ENCODE peak calls at places on chromosomes 12 and 14, in nine cellular contexts. One of them, this sample, is unnamed.

GRCh38 chr12:82781288-82782078 is 94.8 kb downstream of the TMTC2 start:
- DNase-seq in MM.1S: no peak
- DNase-seq in hepatocyte: no peak
- DNase-seq in CD8-positive, alpha-beta T cell: no peak
- DNase-seq in heart left ventricle: no peak
- DNase-seq in body of pancreas: no peak
- DNase-seq in NB4: no peak
- DNase-seq in cardiac muscle cell: no peak
- DNase-seq in AG04450: no peak
- DNase-seq in this sample: no peak

GRCh38 chr12:10584415-10584814 is 29.0 kb downstream of the MAGOHB start:
- DNase-seq in body of pancreas: no peak
- DNase-seq in heart left ventricle: no peak
- DNase-seq in NB4: no peak
- DNase-seq in cardiac muscle cell: no peak
- DNase-seq in hepatocyte: no peak
- DNase-seq in CD8-positive, alpha-beta T cell: no peak
- DNase-seq in AG04450: no peak
- DNase-seq in MM.1S: no peak
- DNase-seq in this sample: no peak

GRCh38 chr14:72688990-72689677 is 204.8 kb downstream of the DPF3 start:
- DNase-seq in hepatocyte: no peak
- DNase-seq in NB4: no peak
- DNase-seq in AG04450: no peak
- DNase-seq in cardiac muscle cell: peak
- DNase-seq in heart left ventricle: no peak
- DNase-seq in MM.1S: no peak
- DNase-seq in CD8-positive, alpha-beta T cell: no peak
- DNase-seq in body of pancreas: no peak
- DNase-seq in this sample: no peak

GRCh38 chr12:76945867-76946266 is 67.0 kb upstream of the CSRP2 start:
- DNase-seq in body of pancreas: no peak
- DNase-seq in cardiac muscle cell: no peak
- DNase-seq in heart left ventricle: no peak
- DNase-seq in NB4: no peak
- DNase-seq in hepatocyte: no peak
- DNase-seq in CD8-positive, alpha-beta T cell: no peak
- DNase-seq in AG04450: peak
- DNase-seq in MM.1S: no peak
- DNase-seq in this sample: no peak

GRCh38 chr14:61537567-61538463 is 157.5 kb upstream of the HIF1A start:
- DNase-seq in hepatocyte: peak
- DNase-seq in MM.1S: peak
- DNase-seq in body of pancreas: peak
- DNase-seq in NB4: peak
- DNase-seq in CD8-positive, alpha-beta T cell: no peak
- DNase-seq in heart left ventricle: no peak
- DNase-seq in AG04450: no peak
- DNase-seq in cardiac muscle cell: no peak
- DNase-seq in this sample: peak

GRCh38 chr12:48350249-48351021 is at the start of gene ZNF641:
- DNase-seq in AG04450: peak
- DNase-seq in body of pancreas: peak
- DNase-seq in hepatocyte: peak
- DNase-seq in NB4: peak
- DNase-seq in cardiac muscle cell: peak
- DNase-seq in heart left ventricle: peak
- DNase-seq in CD8-positive, alpha-beta T cell: peak
- DNase-seq in MM.1S: peak
- DNase-seq in this sample: peak

GRCh38 chr12:49092086-49092815 is 2.4 kb downstream of the DHH start:
- DNase-seq in heart left ventricle: peak
- DNase-seq in CD8-positive, alpha-beta T cell: peak
- DNase-seq in hepatocyte: peak
- DNase-seq in NB4: peak
- DNase-seq in MM.1S: peak
- DNase-seq in body of pancreas: peak
- DNase-seq in cardiac muscle cell: peak
- DNase-seq in AG04450: no peak
- DNase-seq in this sample: no peak

GRCh38 chr14:58846682-58847465 is 209.1 kb downstream of the DACT1 start:
- DNase-seq in hepatocyte: no peak
- DNase-seq in NB4: no peak
- DNase-seq in CD8-positive, alpha-beta T cell: no peak
- DNase-seq in body of pancreas: no peak
- DNase-seq in heart left ventricle: no peak
- DNase-seq in MM.1S: no peak
- DNase-seq in AG04450: no peak
- DNase-seq in cardiac muscle cell: peak
- DNase-seq in this sample: no peak

GRCh38 chr14:96863327-96863985 is 66.3 kb downstream of the VRK1 start:
- DNase-seq in NB4: no peak
- DNase-seq in cardiac muscle cell: no peak
- DNase-seq in body of pancreas: no peak
- DNase-seq in CD8-positive, alpha-beta T cell: no peak
- DNase-seq in AG04450: no peak
- DNase-seq in heart left ventricle: no peak
- DNase-seq in MM.1S: no peak
- DNase-seq in hepatocyte: no peak
- DNase-seq in this sample: no peak

GRCh38 chr14:81157431-81157830 is 63.3 kb downstream of the GTF2A1 start:
- DNase-seq in body of pancreas: no peak
- DNase-seq in NB4: peak
- DNase-seq in AG04450: no peak
- DNase-seq in CD8-positive, alpha-beta T cell: no peak
- DNase-seq in cardiac muscle cell: no peak
- DNase-seq in MM.1S: no peak
- DNase-seq in hepatocyte: no peak
- DNase-seq in heart left ventricle: no peak
- DNase-seq in this sample: no peak

GRCh38 chr14:24246765-24247212 is 4.4 kb upstream of the TINF2 start:
- DNase-seq in cardiac muscle cell: no peak
- DNase-seq in MM.1S: peak
- DNase-seq in heart left ventricle: no peak
- DNase-seq in body of pancreas: no peak
- DNase-seq in AG04450: no peak
- DNase-seq in CD8-positive, alpha-beta T cell: no peak
- DNase-seq in hepatocyte: no peak
- DNase-seq in NB4: no peak
- DNase-seq in this sample: no peak

GRCh38 chr12:111455448-111456320 is 50.0 kb downstream of the SH2B3 start:
- DNase-seq in AG04450: no peak
- DNase-seq in MM.1S: no peak
- DNase-seq in heart left ventricle: no peak
- DNase-seq in cardiac muscle cell: no peak
- DNase-seq in hepatocyte: no peak
- DNase-seq in body of pancreas: no peak
- DNase-seq in CD8-positive, alpha-beta T cell: no peak
- DNase-seq in NB4: no peak
- DNase-seq in this sample: no peak

GRCh38 chr12:119236372-119236771 is 57.6 kb downstream of the HSPB8 start:
- DNase-seq in MM.1S: no peak
- DNase-seq in body of pancreas: no peak
- DNase-seq in CD8-positive, alpha-beta T cell: no peak
- DNase-seq in AG04450: no peak
- DNase-seq in hepatocyte: no peak
- DNase-seq in NB4: no peak
- DNase-seq in cardiac muscle cell: no peak
- DNase-seq in heart left ventricle: no peak
- DNase-seq in this sample: no peak

GRCh38 chr12:113683566-113683965 is 211.9 kb upstream of the LHX5 start:
- DNase-seq in hepatocyte: no peak
- DNase-seq in cardiac muscle cell: no peak
- DNase-seq in heart left ventricle: no peak
- DNase-seq in body of pancreas: no peak
- DNase-seq in CD8-positive, alpha-beta T cell: no peak
- DNase-seq in AG04450: no peak
- DNase-seq in NB4: no peak
- DNase-seq in MM.1S: no peak
- DNase-seq in this sample: no peak

GRCh38 chr14:92880851-92881250 is 42.1 kb upstream of the CHGA start:
- DNase-seq in CD8-positive, alpha-beta T cell: no peak
- DNase-seq in heart left ventricle: no peak
- DNase-seq in cardiac muscle cell: peak
- DNase-seq in NB4: peak
- DNase-seq in MM.1S: no peak
- DNase-seq in body of pancreas: peak
- DNase-seq in hepatocyte: peak
- DNase-seq in AG04450: no peak
- DNase-seq in this sample: peak

GRCh38 chr14:101706509-101707284 is 54.8 kb upstream of the PPP2R5C start:
- DNase-seq in NB4: no peak
- DNase-seq in hepatocyte: no peak
- DNase-seq in MM.1S: no peak
- DNase-seq in body of pancreas: no peak
- DNase-seq in heart left ventricle: no peak
- DNase-seq in cardiac muscle cell: no peak
- DNase-seq in CD8-positive, alpha-beta T cell: no peak
- DNase-seq in AG04450: no peak
- DNase-seq in this sample: no peak

GRCh38 chr12:34347367-34347766 is 325.1 kb downstream of the ALG10 start:
- DNase-seq in heart left ventricle: no peak
- DNase-seq in AG04450: no peak
- DNase-seq in NB4: no peak
- DNase-seq in cardiac muscle cell: no peak
- DNase-seq in CD8-positive, alpha-beta T cell: no peak
- DNase-seq in MM.1S: no peak
- DNase-seq in hepatocyte: no peak
- DNase-seq in body of pancreas: no peak
- DNase-seq in this sample: no peak

GRCh38 chr14:73280903-73281302 is 43.6 kb downstream of the PAPLN start:
- DNase-seq in NB4: no peak
- DNase-seq in hepatocyte: no peak
- DNase-seq in body of pancreas: no peak
- DNase-seq in AG04450: no peak
- DNase-seq in heart left ventricle: no peak
- DNase-seq in cardiac muscle cell: no peak
- DNase-seq in CD8-positive, alpha-beta T cell: no peak
- DNase-seq in MM.1S: no peak
- DNase-seq in this sample: no peak

GRCh38 chr14:20659813-20660395 is 18.4 kb upstream of the OR6S1 start:
- DNase-seq in body of pancreas: no peak
- DNase-seq in cardiac muscle cell: no peak
- DNase-seq in AG04450: no peak
- DNase-seq in heart left ventricle: no peak
- DNase-seq in NB4: no peak
- DNase-seq in hepatocyte: no peak
- DNase-seq in MM.1S: no peak
- DNase-seq in CD8-positive, alpha-beta T cell: no peak
- DNase-seq in this sample: no peak

GRCh38 chr12:47080725-47081502 is 1.2 kb upstream of the AMIGO2 start:
- DNase-seq in NB4: peak
- DNase-seq in heart left ventricle: peak
- DNase-seq in cardiac muscle cell: peak
- DNase-seq in body of pancreas: peak
- DNase-seq in MM.1S: no peak
- DNase-seq in hepatocyte: peak
- DNase-seq in CD8-positive, alpha-beta T cell: peak
- DNase-seq in AG04450: no peak
- DNase-seq in this sample: no peak
- H3K4me3 ChIP-seq in NB4: peak
- H3K4me3 ChIP-seq in heart left ventricle: peak
- H3K4me3 ChIP-seq in cardiac muscle cell: peak
- H3K4me3 ChIP-seq in body of pancreas: peak
- H3K4me3 ChIP-seq in MM.1S: no peak
- H3K4me3 ChIP-seq in hepatocyte: peak
- H3K4me3 ChIP-seq in CD8-positive, alpha-beta T cell: peak
- H3K4me3 ChIP-seq in AG04450: peak
- H3K4me3 ChIP-seq in this sample: no peak

DNA sequence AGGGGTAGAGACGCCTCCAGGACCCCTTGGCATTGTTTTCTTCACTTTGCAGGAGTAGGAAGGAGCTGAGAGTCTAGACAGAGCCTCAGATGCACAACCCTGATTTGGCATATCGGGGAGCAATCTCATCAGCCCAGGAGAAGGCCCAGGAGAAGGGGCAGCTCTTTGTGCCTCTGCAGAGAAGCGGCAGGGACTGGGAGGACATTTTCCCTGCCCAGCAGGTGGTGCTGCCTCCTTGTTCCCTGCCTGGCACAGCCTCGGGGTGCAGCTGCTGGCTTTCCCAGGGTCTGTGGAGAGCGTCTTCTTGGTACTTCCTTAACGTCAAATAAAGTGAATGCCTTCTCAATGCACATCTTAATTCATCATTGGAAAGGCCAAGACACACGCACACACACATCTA is 419.5 kb downstream of the TMEM121 start:
- DNase-seq in NB4: peak
- DNase-seq in hepatocyte: no peak
- DNase-seq in cardiac muscle cell: no peak
- DNase-seq in heart left ventricle: no peak
- DNase-seq in CD8-positive, alpha-beta T cell: peak
- DNase-seq in AG04450: no peak
- DNase-seq in body of pancreas: peak
- DNase-seq in MM.1S: no peak
- DNase-seq in this sample: no peak
- TF ChIP-seq CTCF in NB4: peak
- TF ChIP-seq CTCF in hepatocyte: no peak
- TF ChIP-seq CTCF in cardiac muscle cell: no peak
- TF ChIP-seq CTCF in heart left ventricle: no peak
- TF ChIP-seq CTCF in CD8-positive, alpha-beta T cell: no peak
- TF ChIP-seq CTCF in AG04450: no peak
- TF ChIP-seq CTCF in body of pancreas: peak
- TF ChIP-seq CTCF in MM.1S: no peak
- TF ChIP-seq CTCF in this sample: peak

GRCh38 chr14:98208074-98208675 is 1063.8 kb downstream of the BCL11B start:
- DNase-seq in cardiac muscle cell: no peak
- DNase-seq in hepatocyte: no peak
- DNase-seq in NB4: no peak
- DNase-seq in body of pancreas: no peak
- DNase-seq in MM.1S: no peak
- DNase-seq in CD8-positive, alpha-beta T cell: no peak
- DNase-seq in AG04450: no peak
- DNase-seq in heart left ventricle: no peak
- DNase-seq in this sample: no peak
- H3K4me3 ChIP-seq in cardiac muscle cell: no peak
- H3K4me3 ChIP-seq in hepatocyte: no peak
- H3K4me3 ChIP-seq in NB4: no peak
- H3K4me3 ChIP-seq in body of pancreas: no peak
- H3K4me3 ChIP-seq in MM.1S: no peak
- H3K4me3 ChIP-seq in CD8-positive, alpha-beta T cell: peak
- H3K4me3 ChIP-seq in AG04450: no peak
- H3K4me3 ChIP-seq in heart left ventricle: no peak
- H3K4me3 ChIP-seq in this sample: no peak

DNA sequence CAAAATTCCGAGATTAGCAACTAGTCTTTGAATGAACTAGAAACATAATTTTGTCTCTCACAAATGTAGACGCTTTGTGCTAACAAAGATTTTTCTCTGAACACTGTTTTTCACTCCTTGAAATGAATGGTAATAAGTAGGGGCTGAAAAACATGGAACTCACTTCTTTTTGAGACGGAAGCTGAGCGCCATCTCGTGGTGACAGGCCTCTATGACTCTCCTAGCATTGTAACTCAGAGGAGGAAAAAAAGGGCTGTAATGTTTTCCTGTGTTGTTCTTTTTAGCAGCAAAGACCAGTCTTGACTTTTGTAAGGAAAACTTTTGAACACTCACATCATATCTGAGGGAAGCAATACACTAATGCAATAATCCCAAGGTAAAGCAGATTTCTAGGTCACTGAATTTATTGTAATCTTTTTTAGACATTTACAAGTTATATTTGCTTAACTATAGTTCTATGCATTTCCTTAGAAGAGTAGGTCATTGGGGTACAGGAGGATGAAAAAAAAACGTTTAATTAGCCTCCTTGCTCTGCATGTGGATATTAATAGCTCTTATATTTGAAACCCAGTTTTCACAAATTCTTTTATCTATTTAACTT is 157.3 kb upstream of the FOXG1 start:
- DNase-seq in cardiac muscle cell: peak
- DNase-seq in body of pancreas: peak
- DNase-seq in hepatocyte: peak
- DNase-seq in AG04450: no peak
- DNase-seq in heart left ventricle: no peak
- DNase-seq in MM.1S: peak
- DNase-seq in NB4: peak
- DNase-seq in CD8-positive, alpha-beta T cell: no peak
- DNase-seq in this sample: peak
- TF ChIP-seq CTCF in cardiac muscle cell: peak
- TF ChIP-seq CTCF in body of pancreas: peak
- TF ChIP-seq CTCF in hepatocyte: peak
- TF ChIP-seq CTCF in AG04450: peak
- TF ChIP-seq CTCF in heart left ventricle: peak
- TF ChIP-seq CTCF in MM.1S: peak
- TF ChIP-seq CTCF in NB4: peak
- TF ChIP-seq CTCF in CD8-positive, alpha-beta T cell: no peak
- TF ChIP-seq CTCF in this sample: peak